ENCODE peak calls at places on chromosome 22, in nine cellular contexts. Q, H, U, C, D, N, K, Z and X are unnamed samples.

GRCh38 chr22:28582806-28583205 is 96.8 kb downstream of the TTC28 start:
- DNase-seq in Q (no peak), H (peak; percentile 61), U (peak; percentile 59), C (peak; percentile 80), D (no peak), N (no peak), K (no peak), Z (no peak), X (no peak)

GRCh38 chr22:27472975-27473374 is 328.6 kb downstream of the MN1 start:
- DNase-seq in Q (no peak), H (no peak), U (no peak), C (no peak), D (peak; percentile 22), N (no peak), K (no peak), Z (no peak), X (no peak)

GRCh38 chr22:29225422-29226090 is 19.9 kb downstream of the EMID1 start:
- DNase-seq in Q (no peak), H (no peak), U (no peak), C (no peak), D (no peak), N (no peak), K (no peak), Z (no peak), X (no peak)

GRCh38 chr22:43126506-43127165 is 16.1 kb downstream of the BIK start:
- DNase-seq in Q (no peak), H (peak; percentile 38), U (no peak), C (peak; percentile 11), D (no peak), N (no peak), K (peak; percentile 78), Z (no peak), X (no peak)

GRCh38 chr22:42269407-42270177 is 861 bp downstream of the TCF20 start:
- DNase-seq in Q (peak; percentile 68), H (no peak), U (peak; percentile 84), C (no peak), D (peak; percentile 74), N (peak; percentile 81), K (peak; percentile 91), Z (peak; percentile 53), X (peak; percentile 60)

GRCh38 chr22:42895087-42895486 is 38.0 kb upstream of the ARFGAP3 start:
- DNase-seq in Q (peak; percentile 21), H (no peak), U (no peak), C (no peak), D (no peak), N (no peak), K (no peak), Z (no peak), X (peak; percentile 10)

GRCh38 chr22:24180316-24181087 is 785 bp upstream of the SUSD2 start:
- DNase-seq in Q (no peak), H (no peak), U (no peak), C (no peak), D (no peak), N (no peak), K (peak; percentile 50), Z (no peak), X (no peak)

GRCh38 chr22:42171417-42171816 is 40.8 kb upstream of the CYP2D6 start:
- DNase-seq in Q (no peak), H (no peak), U (no peak), C (no peak), D (no peak), N (no peak), K (no peak), Z (no peak), X (no peak)

GRCh38 chr22:44246615-44247326 is 66.0 kb downstream of the SHISAL1 start:
- DNase-seq in Q (no peak), H (no peak), U (no peak), C (no peak), D (no peak), N (no peak), K (no peak), Z (no peak), X (no peak)

GRCh38 chr22:49330421-49331222 is 497.1 kb downstream of the BRD1 start:
- DNase-seq in Q (no peak), H (no peak), U (no peak), C (no peak), D (no peak), N (no peak), K (no peak), Z (no peak), X (no peak)

GRCh38 chr22:42630901-42631602 is 9.3 kb downstream of the ATP5MGL start:
- DNase-seq in Q (no peak), H (no peak), U (no peak), C (no peak), D (no peak), N (no peak), K (no peak), Z (no peak), X (no peak)

GRCh38 chr22:46022881-46023512 is 46.0 kb upstream of the WNT7B start:
- DNase-seq in Q (no peak), H (no peak), U (no peak), C (no peak), D (no peak), N (no peak), K (no peak), Z (no peak), X (no peak)

GRCh38 chr22:49764151-49764581 is 63.5 kb downstream of the BRD1 start:
- DNase-seq in Q (no peak), H (no peak), U (no peak), C (no peak), D (no peak), N (no peak), K (peak; percentile 29), Z (no peak), X (no peak)

GRCh38 chr22:40237241-40237640 is 59.5 kb downstream of the TNRC6B start:
- DNase-seq in Q (no peak), H (no peak), U (no peak), C (no peak), D (no peak), N (no peak), K (no peak), Z (no peak), X (no peak)

GRCh38 chr22:17368144-17368726 is 1.0 kb upstream of the CECR2 start:
- DNase-seq in Q (no peak), H (no peak), U (peak; percentile 94), C (no peak), D (no peak), N (no peak), K (no peak), Z (no peak), X (no peak)

GRCh38 chr22:39087881-39088687 is 9.0 kb upstream of the APOBEC3H start:
- DNase-seq in Q (no peak), H (no peak), U (peak; percentile 81), C (no peak), D (peak; percentile 80), N (peak; percentile 75), K (peak; percentile 41), Z (no peak), X (no peak)

GRCh38 chr22:45516163-45516562 is 13.5 kb downstream of the FBLN1 start:
- DNase-seq in Q (no peak), H (no peak), U (no peak), C (no peak), D (no peak), N (no peak), K (no peak), Z (no peak), X (no peak)

GRCh38 chr22:47176573-47177333 is 414.3 kb downstream of the TBC1D22A start:
- DNase-seq in Q (no peak), H (no peak), U (no peak), C (no peak), D (no peak), N (no peak), K (peak; percentile 25), Z (no peak), X (no peak)

GRCh38 chr22:32558681-32559355 is 84.2 kb downstream of the FBXO7 start:
- DNase-seq in Q (no peak), H (no peak), U (no peak), C (no peak), D (no peak), N (no peak), K (peak; percentile 77), Z (no peak), X (no peak)

GRCh38 chr22:31123292-31123602 is 481 bp downstream of the INPP5J start:
- DNase-seq in Q (no peak), H (no peak), U (no peak), C (no peak), D (no peak), N (no peak), K (peak; percentile 27), Z (no peak), X (no peak)
- H3K4me3 ChIP-seq in Q (no peak overlapping the region), H (peak overlapping the region; percentile 62), U (peak overlapping the region; percentile 54), C (peak overlapping the region; percentile 44), D (peak overlapping the region; percentile 56), N (peak overlapping the region; percentile 44), K (peak overlapping the region; percentile 25), Z (no peak overlapping the region), X (no peak overlapping the region)

GRCh38 chr22:19963863-19964642 is 22.4 kb upstream of the TXNRD2 start:
- DNase-seq in Q (no peak), H (no peak), U (no peak), C (no peak), D (no peak), N (no peak), K (peak; percentile 46), Z (no peak), X (no peak)
- H3K4me3 ChIP-seq in Q (no peak overlapping the region), H (no peak overlapping the region), U (no peak overlapping the region), C (no peak overlapping the region), D (no peak overlapping the region), N (no peak overlapping the region), K (no peak overlapping the region), Z (no peak overlapping the region), X (no peak overlapping the region)

GRCh38 chr22:37334461-37334858 is 52.2 kb downstream of the CYTH4 start:
- DNase-seq in Q (no peak), H (no peak), U (peak; percentile 65), C (no peak), D (no peak), N (peak; percentile 76), K (no peak), Z (no peak), X (no peak)

GRCh38 chr22:37335819-37336199 is 53.5 kb downstream of the CYTH4 start:
- DNase-seq in Q (no peak), H (no peak), U (no peak), C (no peak), D (no peak), N (peak; percentile 51), K (no peak), Z (no peak), X (no peak)

GRCh38 chr22:37333724-37334460 is 51.6 kb downstream of the CYTH4 start:
- DNase-seq in Q (no peak), H (no peak), U (no peak), C (no peak), D (no peak), N (no peak), K (no peak), Z (no peak), X (no peak)

GRCh38 chr22:37336474-37337028 is 54.2 kb downstream of the CYTH4 start:
- DNase-seq in Q (no peak), H (no peak), U (no peak), C (no peak), D (no peak), N (no peak), K (no peak), Z (no peak), X (no peak)

GRCh38 chr22:37334859-37335818 is 52.8 kb downstream of the CYTH4 start:
- DNase-seq in Q (no peak), H (no peak), U (peak; percentile 79), C (no peak), D (no peak), N (peak; percentile 78), K (no peak), Z (no peak), X (no peak)
- H3K4me3 ChIP-seq in Q (no peak overlapping the region), H (no peak overlapping the region), U (peak overlapping the region; percentile 68), C (peak overlapping the region; percentile 3), D (no peak overlapping the region), N (peak overlapping the region; percentile 36), K (no peak overlapping the region), Z (no peak overlapping the region), X (no peak overlapping the region)

GRCh38 chr22:37679670-37680069 is 4.2 kb downstream of the LGALS1 start:
- DNase-seq in Q (no peak), H (no peak), U (no peak), C (no peak), D (no peak), N (no peak), K (no peak), Z (no peak), X (no peak)
- H3K4me3 ChIP-seq in Q (no peak overlapping the region), H (no peak overlapping the region), U (no peak overlapping the region), C (no peak overlapping the region), D (no peak overlapping the region), N (no peak overlapping the region), K (no peak overlapping the region), Z (no peak overlapping the region), X (no peak overlapping the region)